ENCODE peak calls at places on chromosomes 6 and 20, in ten cellular contexts. I is IMR-90; Q is ovary; F is SK-N-SH; R is CD4-positive, CD25-positive, alpha-beta regulatory T cell; J is spleen; X is tibial nerve; W is left lung; Y is upper lobe of right lung; L is SJSA1. O is an unnamed sample. For H3K4me1, the result is how much of the 10 kb centered on the place peaks cover.

GRCh38 chr20:8385247-8385646 is 253.2 kb downstream of the PLCB1 start:
- DNase-seq in Q (no peak), X (no peak), Y (no peak), W (no peak), R (no peak), J (no peak), I (peak), L (peak), F (no peak), O (no peak)

GRCh38 chr20:10360878-10361277 is 73.1 kb downstream of the MKKS start:
- DNase-seq in J (no peak), W (no peak), R (no peak), I (no peak), L (no peak), Y (no peak), Q (no peak), X (no peak), F (no peak), O (no peak)

GRCh38 chr20:46438156-46438750 is 31.8 kb upstream of the ELMO2 start:
- DNase-seq in X (no peak), I (peak), R (peak), W (no peak), Y (no peak), Q (no peak), L (no peak), F (peak), J (no peak), O (no peak)

GRCh38 chr6:79307321-79308036 is 73.0 kb upstream of the HMGN3 start:
- DNase-seq in Y (no peak), L (no peak), W (no peak), J (no peak), F (no peak), R (no peak), X (no peak), Q (no peak), I (no peak), O (no peak)

GRCh38 chr6:29631209-29631810 is 1.7 kb downstream of the GABBR1 start:
- DNase-seq in W (no peak), L (no peak), F (no peak), X (no peak), Y (no peak), J (no peak), Q (peak), R (no peak), I (peak), O (no peak)

GRCh38 chr6:45460166-45460565 is 82.4 kb upstream of the SUPT3H start:
- DNase-seq in I (no peak), W (no peak), R (no peak), Q (no peak), J (no peak), L (no peak), Y (no peak), X (no peak), F (no peak), O (no peak)

GRCh38 chr6:135870722-135871121 is 19.2 kb downstream of the PDE7B start:
- DNase-seq in X (no peak), Y (no peak), R (no peak), W (no peak), I (peak), J (no peak), L (no peak), F (no peak), Q (no peak), O (no peak)

GRCh38 chr20:19241440-19241839 is 29.0 kb downstream of the SLC24A3 start:
- DNase-seq in Q (no peak), W (no peak), X (no peak), I (no peak), F (no peak), Y (no peak), R (no peak), L (no peak), J (no peak), O (no peak)

GRCh38 chr20:15937179-15937578 is 636.1 kb downstream of the KIF16B start:
- DNase-seq in W (no peak), J (no peak), Y (no peak), I (no peak), F (no peak), X (no peak), Q (no peak), L (no peak), R (no peak), O (no peak)

GRCh38 chr6:48325701-48326100 is 214.7 kb upstream of the PTCHD4 start:
- DNase-seq in R (no peak), W (no peak), Y (no peak), L (no peak), J (no peak), X (no peak), F (no peak), Q (no peak), I (peak), O (no peak)

GRCh38 chr6:61200444-61200843 is 1085.6 kb downstream of the KHDRBS2 start:
- DNase-seq in I (no peak), X (no peak), W (no peak), Y (no peak), J (no peak), R (no peak), L (no peak), F (no peak), Q (no peak), O (no peak)

GRCh38 chr6:81511423-81511822 is 241.1 kb downstream of the TENT5A start:
- DNase-seq in X (no peak), I (no peak), W (no peak), Y (no peak), L (no peak), R (no peak), F (no peak), J (no peak), Q (no peak), O (no peak)

GRCh38 chr6:72422126-72422680 is 199.7 kb upstream of the KCNQ5 start:
- DNase-seq in X (no peak), F (no peak), L (no peak), Y (no peak), J (no peak), R (no peak), Q (no peak), I (peak), W (no peak), O (no peak)

GRCh38 chr6:56407883-56408282 is 160.5 kb upstream of the COL21A1 start:
- DNase-seq in Y (no peak), I (no peak), Q (no peak), F (peak), R (no peak), L (no peak), J (no peak), X (no peak), W (no peak), O (no peak)

GRCh38 chr6:55913213-55914195 is 38.1 kb upstream of the BMP5 start:
- DNase-seq in X (no peak), W (no peak), Y (no peak), I (peak), Q (no peak), F (no peak), L (no peak), J (no peak), R (no peak), O (no peak)

GRCh38 chr6:35142578-35142977 is 1.4 kb upstream of the TCP11 start:
- DNase-seq in W (no peak), X (no peak), Q (no peak), F (no peak), R (no peak), I (peak), Y (no peak), J (no peak), L (no peak), O (no peak)

GRCh38 chr6:142570221-142570671 is 268.4 kb downstream of the ADGRG6 start:
- DNase-seq in Y (no peak), L (no peak), W (peak), J (no peak), R (no peak), Q (no peak), I (peak), F (no peak), X (no peak), O (no peak)

GRCh38 chr20:3174442-3175263 is 1.3 kb upstream of the LZTS3 start:
- DNase-seq in R (no peak), Y (no peak), W (no peak), I (peak), Q (no peak), J (no peak), F (no peak), L (no peak), X (no peak), O (no peak)

GRCh38 chr20:3296256-3297095 is 57.5 kb upstream of the SLC4A11 start:
- DNase-seq in Y (no peak), R (no peak), Q (no peak), L (no peak), W (no peak), F (no peak), J (no peak), I (no peak), X (no peak), O (no peak)

GRCh38 chr6:11769244-11769643 is 9.4 kb downstream of the ADTRP start:
- DNase-seq in X (no peak), Y (no peak), L (no peak), R (no peak), Q (no peak), I (peak), F (no peak), J (no peak), W (no peak), O (no peak)

GRCh38 chr20:30610751-30611150 is 646.7 kb upstream of the DEFB115 start:
- DNase-seq in Q (no peak), Y (no peak), W (no peak), R (no peak), I (no peak), L (no peak), F (no peak), J (no peak), X (no peak), O (no peak)

GRCh38 chr6:70312165-70312564 is 9.3 kb upstream of the COL9A1 start:
- DNase-seq in J (no peak), Y (no peak), L (peak), X (no peak), W (no peak), Q (no peak), F (no peak), I (peak), R (no peak), O (no peak)

GRCh38 chr20:17594443-17594842 is 24.6 kb downstream of the DSTN start:
- DNase-seq in F (no peak), X (no peak), J (no peak), R (no peak), I (peak), Y (no peak), L (no peak), W (peak), Q (no peak), O (no peak)

GRCh38 chr6:44022671-44023352 is 104.4 kb downstream of the MRPL14 start:
- DNase-seq in R (no peak), L (no peak), Q (no peak), J (peak), X (no peak), I (no peak), Y (peak), W (peak), F (no peak), O (no peak)

GRCh38 chr6:15352884-15353283 is 107.0 kb downstream of the JARID2 start:
- DNase-seq in F (no peak), Y (no peak), R (no peak), I (peak), J (no peak), Q (no peak), L (no peak), X (no peak), W (no peak), O (no peak)

GRCh38 chr6:4907602-4908001 is 96.2 kb downstream of the RPP40 start:
- DNase-seq in I (peak), R (no peak), J (no peak), X (no peak), Q (no peak), W (no peak), L (no peak), F (no peak), Y (no peak), O (no peak)

GRCh38 chr6:4908062-4908461 is 95.8 kb downstream of the RPP40 start:
- DNase-seq in I (no peak), Q (no peak), J (no peak), W (no peak), L (no peak), Y (no peak), X (no peak), F (no peak), R (no peak), O (no peak)

GRCh38 chr6:4905858-4906257 is 98.0 kb downstream of the RPP40 start:
- DNase-seq in F (no peak), W (no peak), J (no peak), X (no peak), R (no peak), Q (no peak), I (no peak), L (no peak), Y (no peak), O (no peak)

GRCh38 chr6:4906293-4906941 is 97.4 kb downstream of the RPP40 start:
- DNase-seq in X (no peak), Q (no peak), R (no peak), W (no peak), Y (no peak), J (no peak), I (no peak), F (no peak), L (no peak), O (no peak)

DNA sequence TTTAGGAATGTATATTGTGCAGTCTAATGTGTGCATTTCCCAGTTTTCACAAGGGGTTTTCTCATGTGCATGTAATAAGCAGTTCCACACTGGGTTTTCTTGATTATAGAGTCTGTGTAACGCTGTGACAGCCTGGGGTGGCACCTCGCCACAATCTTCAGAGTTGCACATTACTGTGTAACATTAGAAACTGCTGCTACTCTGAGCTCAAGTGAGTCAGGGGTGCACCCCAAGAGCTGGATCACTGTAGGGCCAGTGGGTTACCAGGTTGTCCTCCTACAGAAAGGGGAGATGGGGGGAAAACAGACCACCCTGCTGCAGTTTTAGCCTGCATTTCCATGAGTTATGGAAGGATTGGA is 96.9 kb downstream of the RPP40 start:
- DNase-seq in F (no peak), Y (no peak), L (no peak), Q (no peak), W (no peak), X (no peak), J (no peak), I (peak), R (no peak), O (no peak)
- H3K4me1 ChIP-seq in F (under half), Y (under half), L (under half), Q (under half), W (under half), X (under half), J (under half), I (under half), R (under half), O (under half)

DNA sequence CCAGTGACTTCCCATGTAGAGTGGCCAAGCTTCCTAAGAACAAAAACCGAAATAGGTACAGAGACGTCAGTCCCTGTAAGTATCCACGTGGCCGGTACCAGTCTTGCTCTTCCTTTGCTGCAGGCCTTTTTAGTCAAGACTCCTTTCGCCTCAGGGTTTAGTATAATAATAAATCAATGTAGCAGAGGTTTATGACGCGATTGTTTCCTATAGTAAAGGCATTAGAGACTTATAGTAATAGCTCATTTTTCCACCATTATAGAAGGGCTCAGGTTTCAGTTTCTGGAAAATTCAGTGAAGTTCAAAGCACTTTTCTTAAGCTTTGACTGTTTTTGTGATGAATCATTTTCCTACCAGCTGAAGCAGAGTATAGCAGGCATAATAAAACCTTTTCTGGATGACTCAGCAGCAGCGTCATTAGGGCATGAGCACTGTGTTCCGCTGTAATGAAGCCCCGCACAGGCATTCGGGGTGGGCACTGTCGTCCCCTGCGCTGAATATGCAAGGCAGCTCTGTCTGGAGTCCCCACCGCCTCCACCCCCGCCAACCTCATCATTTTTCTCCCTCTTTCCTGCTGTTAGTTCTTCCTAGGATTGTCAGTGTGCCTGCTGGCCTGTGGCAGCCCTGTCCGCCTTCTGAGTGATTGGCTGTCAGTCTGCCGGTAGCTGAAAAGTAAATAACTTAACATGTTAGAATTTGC is 51.3 kb downstream of the PTPN1 start:
- DNase-seq in L (peak), W (no peak), Q (peak), Y (no peak), J (no peak), F (no peak), I (peak), R (no peak), X (no peak), O (peak)
- H3K4me1 ChIP-seq in L (under half), W (half or more), Q (under half), Y (under half), J (under half), F (under half), I (under half), R (under half), X (under half), O (half or more)

GRCh38 chr20:34023937-34024732 is 30.4 kb downstream of the RALY start:
- DNase-seq in Y (no peak), W (no peak), I (no peak), J (no peak), F (no peak), L (no peak), Q (no peak), X (no peak), R (no peak), O (no peak)
- H3K4me1 ChIP-seq in Y (under half), W (half or more), I (under half), J (under half), F (under half), L (under half), Q (under half), X (under half), R (under half), O (under half)

DNA sequence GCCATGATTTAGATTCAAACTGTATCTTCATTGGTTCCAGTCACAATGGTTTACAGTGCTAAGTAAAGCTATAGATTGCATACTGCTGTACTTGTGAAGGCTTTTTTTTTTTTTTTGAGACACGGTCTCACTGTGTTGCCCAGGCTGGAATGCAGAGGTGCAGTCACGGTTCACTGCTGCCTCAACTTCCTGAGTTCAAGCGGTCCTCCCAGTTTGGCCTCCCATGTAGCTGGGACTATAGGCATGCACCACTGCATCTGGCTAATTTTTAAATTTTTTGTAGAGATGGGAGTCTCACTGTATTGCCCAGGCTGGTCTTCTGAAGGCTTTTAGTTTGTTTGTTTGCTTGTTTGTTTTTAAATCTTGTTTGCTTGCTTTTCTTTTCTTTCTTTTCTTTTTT is 24.9 kb downstream of the ITCH start:
- DNase-seq in F (no peak), L (no peak), J (no peak), Q (no peak), W (no peak), X (no peak), Y (no peak), R (no peak), I (no peak), O (no peak)
- H3K4me1 ChIP-seq in F (under half), L (under half), J (under half), Q (under half), W (under half), X (under half), Y (under half), R (under half), I (under half), O (half or more)

GRCh38 chr6:37561361-37561760 is 61.7 kb upstream of the CCDC167 start:
- DNase-seq in F (no peak), Q (no peak), I (no peak), L (no peak), Y (no peak), X (no peak), J (no peak), W (no peak), R (no peak), O (no peak)
- H3K4me1 ChIP-seq in F (under half), Q (under half), I (under half), L (under half), Y (under half), X (under half), J (under half), W (under half), R (under half), O (under half)

DNA sequence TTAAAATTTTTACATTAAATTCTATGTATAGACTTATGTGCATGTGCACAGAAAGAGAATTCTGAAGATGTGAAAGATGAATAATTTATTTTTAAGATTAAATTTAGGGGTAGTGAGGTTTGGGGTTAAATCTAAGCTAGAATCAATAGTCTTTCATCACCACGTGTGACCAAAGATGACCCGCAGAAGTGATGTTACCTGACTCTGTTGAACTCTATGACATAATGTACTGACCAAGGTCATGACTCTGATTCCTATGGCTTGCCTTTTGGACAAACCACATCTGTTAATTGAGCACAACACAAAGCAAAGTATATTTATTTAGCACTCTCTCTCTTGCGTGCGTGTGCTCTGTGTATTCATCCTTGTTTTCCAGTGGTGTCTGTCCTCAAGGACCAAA is 150.6 kb downstream of the BACH2 start:
- DNase-seq in L (no peak), J (no peak), R (no peak), W (no peak), Q (no peak), I (no peak), Y (no peak), X (no peak), F (no peak), O (no peak)
- H3K4me1 ChIP-seq in L (under half), J (under half), R (under half), W (under half), Q (under half), I (under half), Y (under half), X (under half), F (under half), O (under half)

DNA sequence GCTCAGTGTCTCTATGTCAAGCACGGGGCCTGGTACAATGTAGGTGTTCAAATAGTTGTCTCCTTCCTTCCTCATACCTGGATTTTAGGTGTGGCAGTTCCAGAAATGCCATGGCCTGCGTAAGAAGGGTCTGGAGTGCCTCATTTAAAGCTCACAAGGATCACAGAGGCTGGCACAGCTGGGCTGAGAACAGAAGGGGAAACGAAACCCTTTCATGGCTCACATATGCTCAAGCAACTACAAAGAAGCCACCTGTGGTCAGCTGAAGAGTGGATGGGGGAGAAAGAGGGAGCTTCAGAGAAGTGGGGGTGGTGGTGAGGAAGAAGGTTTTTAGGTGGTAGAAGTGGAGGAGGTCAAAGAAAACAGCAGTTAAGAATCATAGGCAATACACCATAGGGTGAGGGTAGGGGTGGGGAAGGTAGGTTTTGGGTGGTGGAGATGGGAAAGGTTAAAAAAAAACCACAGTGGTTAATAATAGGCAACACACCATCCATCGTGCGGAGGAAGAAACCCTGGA is 17.0 kb upstream of the TOP1 start:
- DNase-seq in R (no peak), Y (no peak), L (no peak), Q (no peak), W (peak), I (no peak), F (no peak), J (no peak), X (no peak), O (no peak)
- H3K4me1 ChIP-seq in R (under half), Y (under half), L (under half), Q (under half), W (under half), I (under half), F (under half), J (under half), X (under half), O (under half)

O was measured in thoracic aorta.